ENCODE peak calls at places on chromosome 13, in eight cellular contexts. Y, Q, C, W, V, N, T and L are unnamed samples.

GRCh38 chr13:49545661-49546060 is 39.7 kb downstream of the RCBTB1 start:
- DNase-seq in Y (no peak), Q (no peak), C (no peak), W (no peak), V (no peak), N (no peak), T (no peak), L (no peak)

GRCh38 chr13:29908411-29908810 is 58.0 kb upstream of the UBL3 start:
- DNase-seq in Y (no peak), Q (no peak), C (no peak), W (no peak), V (no peak), N (peak), T (no peak), L (no peak)

GRCh38 chr13:44331446-44331845 is 42.2 kb upstream of the SERP2 start:
- DNase-seq in Y (no peak), Q (no peak), C (no peak), W (no peak), V (no peak), N (peak), T (no peak), L (no peak)

GRCh38 chr13:43364210-43365041 is 341.0 kb downstream of the DNAJC15 start:
- DNase-seq in Y (no peak), Q (no peak), C (no peak), W (no peak), V (no peak), N (peak), T (no peak), L (no peak)

GRCh38 chr13:60112771-60113170 is 51.0 kb downstream of the DIAPH3 start:
- DNase-seq in Y (no peak), Q (no peak), C (no peak), W (no peak), V (no peak), N (peak), T (no peak), L (no peak)

GRCh38 chr13:50080856-50081105 is 65.5 kb downstream of the KCNRG start:
- DNase-seq in Y (no peak), Q (no peak), C (no peak), W (no peak), V (no peak), N (peak), T (no peak), L (no peak)

GRCh38 chr13:92573467-92574057 is 653.0 kb upstream of the GPC6 start:
- DNase-seq in Y (no peak), Q (no peak), C (peak), W (no peak), V (no peak), N (peak), T (no peak), L (peak)

GRCh38 chr13:48403151-48403631 is 9.7 kb downstream of the LPAR6 start:
- DNase-seq in Y (no peak), Q (no peak), C (no peak), W (no peak), V (no peak), N (peak), T (no peak), L (no peak)

GRCh38 chr13:46926856-46927625 is 30.2 kb upstream of the HTR2A start:
- DNase-seq in Y (no peak), Q (no peak), C (no peak), W (no peak), V (no peak), N (peak), T (no peak), L (no peak)

GRCh38 chr13:51041126-51041525 is 69.9 kb downstream of the C13orf42 start:
- DNase-seq in Y (no peak), Q (no peak), C (no peak), W (no peak), V (no peak), N (no peak), T (no peak), L (no peak)

GRCh38 chr13:32594339-32594738 is 8.1 kb downstream of the PDS5B start:
- DNase-seq in Y (no peak), Q (no peak), C (no peak), W (no peak), V (no peak), N (peak), T (no peak), L (no peak)

GRCh38 chr13:23748591-23748990 is 140.6 kb downstream of the MIPEP start:
- DNase-seq in Y (no peak), Q (no peak), C (no peak), W (no peak), V (no peak), N (no peak), T (no peak), L (no peak)

GRCh38 chr13:38391341-38391740 is 41.7 kb downstream of the UFM1 start:
- DNase-seq in Y (no peak), Q (no peak), C (no peak), W (no peak), V (no peak), N (no peak), T (no peak), L (no peak)

GRCh38 chr13:43942301-43942700 is 62.6 kb downstream of the LACC1 start:
- DNase-seq in Y (no peak), Q (no peak), C (no peak), W (no peak), V (no peak), N (no peak), T (no peak), L (no peak)

GRCh38 chr13:108621421-108621820 is 8.0 kb upstream of the MYO16 start:
- DNase-seq in Y (no peak), Q (no peak), C (no peak), W (no peak), V (no peak), N (no peak), T (no peak), L (no peak)

GRCh38 chr13:88617176-88617575 is 946.0 kb downstream of the SLITRK5 start:
- DNase-seq in Y (no peak), Q (no peak), C (no peak), W (no peak), V (no peak), N (no peak), T (no peak), L (no peak)

GRCh38 chr13:44921931-44922758 is 67.1 kb downstream of the NUFIP1 start:
- DNase-seq in Y (no peak), Q (no peak), C (no peak), W (no peak), V (peak), N (peak), T (peak), L (no peak)

GRCh38 chr13:76647550-76647949 is 238.7 kb downstream of the KCTD12 start:
- DNase-seq in Y (no peak), Q (no peak), C (no peak), W (no peak), V (peak), N (no peak), T (no peak), L (no peak)

GRCh38 chr13:23558675-23559536 is 11.3 kb upstream of the TNFRSF19 start:
- DNase-seq in Y (no peak), Q (no peak), C (no peak), W (no peak), V (peak), N (peak), T (no peak), L (no peak)

GRCh38 chr13:21673592-21674270 is 2.9 kb downstream of the FGF9 start:
- DNase-seq in Y (peak), Q (no peak), C (peak), W (peak), V (no peak), N (peak), T (peak), L (peak)

GRCh38 chr13:21674271-21675009 is 3.6 kb downstream of the FGF9 start:
- DNase-seq in Y (no peak), Q (no peak), C (peak), W (no peak), V (no peak), N (no peak), T (peak), L (peak)

GRCh38 chr13:21675095-21676007 is 4.5 kb downstream of the FGF9 start:
- DNase-seq in Y (no peak), Q (no peak), C (peak), W (peak), V (no peak), N (no peak), T (peak), L (peak)

GRCh38 chr13:21677075-21677628 is 6.3 kb downstream of the FGF9 start:
- DNase-seq in Y (no peak), Q (no peak), C (peak), W (no peak), V (no peak), N (no peak), T (no peak), L (no peak)

GRCh38 chr13:21676611-21677021 is 5.7 kb downstream of the FGF9 start:
- DNase-seq in Y (no peak), Q (no peak), C (peak), W (peak), V (no peak), N (no peak), T (peak), L (peak)
- TF ChIP-seq CTCF in Y (no peak), Q (no peak), C (no peak), W (no peak), V (no peak), N (no peak), T (no peak), L (no peak)

GRCh38 chr13:28336193-28336657 is 158.7 kb downstream of the FLT1 start:
- DNase-seq in Y (no peak), Q (no peak), C (no peak), W (no peak), V (no peak), N (no peak), T (no peak), L (no peak)
- TF ChIP-seq CTCF in Y (no peak), Q (no peak), C (no peak), W (no peak), V (no peak), N (no peak), T (no peak), L (no peak)

GRCh38 chr13:99956473-99957349 is 14.9 kb downstream of the ZIC5 start:
- DNase-seq in Y (no peak), Q (no peak), C (no peak), W (no peak), V (no peak), N (no peak), T (no peak), L (peak)
- TF ChIP-seq CTCF in Y (no peak), Q (no peak), C (no peak), W (no peak), V (no peak), N (no peak), T (no peak), L (no peak)

GRCh38 chr13:52736891-52737290 is 2.7 kb downstream of the CNMD start:
- DNase-seq in Y (no peak), Q (no peak), C (no peak), W (no peak), V (no peak), N (no peak), T (no peak), L (no peak)

GRCh38 chr13:52739468-52740071 is at the start of gene CNMD:
- DNase-seq in Y (no peak), Q (no peak), C (peak), W (no peak), V (no peak), N (no peak), T (no peak), L (peak)

GRCh38 chr13:52737900-52738299 is 1.7 kb downstream of the CNMD start:
- DNase-seq in Y (no peak), Q (no peak), C (no peak), W (no peak), V (no peak), N (peak), T (no peak), L (no peak)

GRCh38 chr13:52737451-52737850 is 2.2 kb downstream of the CNMD start:
- DNase-seq in Y (no peak), Q (no peak), C (no peak), W (no peak), V (no peak), N (no peak), T (no peak), L (no peak)

GRCh38 chr13:52738719-52739467 is 727 bp downstream of the CNMD start:
- DNase-seq in Y (no peak), Q (peak), C (peak), W (no peak), V (no peak), N (no peak), T (no peak), L (peak)
- TF ChIP-seq CTCF in Y (peak), Q (peak), C (peak), W (no peak), V (peak), N (no peak), T (no peak), L (peak)